ENCODE peak calls at places on chromosomes 7 and 10, in seven cellular contexts. One of them, this sample, is unnamed.

GRCh38 chr10:85995791-85996190 is 370.8 kb downstream of the GRID1 start:
- DNase-seq in Ammon's horn: peak
- DNase-seq in NCI-H2029: no peak
- DNase-seq in ACHN: peak
- DNase-seq in GM04504: no peak
- DNase-seq in cardiac fibroblast: peak
- DNase-seq in progenitor cell of endocrine pancreas: no peak
- DNase-seq in this sample: no peak

GRCh38 chr7:5419523-5420107 is 4.0 kb downstream of the TNRC18 start:
- DNase-seq in Ammon's horn: no peak
- DNase-seq in NCI-H2029: no peak
- DNase-seq in ACHN: no peak
- DNase-seq in GM04504: no peak
- DNase-seq in cardiac fibroblast: peak
- DNase-seq in progenitor cell of endocrine pancreas: no peak
- DNase-seq in this sample: peak

GRCh38 chr7:30799976-30800661 is 28.9 kb downstream of the MINDY4 start:
- DNase-seq in Ammon's horn: no peak
- DNase-seq in NCI-H2029: no peak
- DNase-seq in ACHN: no peak
- DNase-seq in GM04504: no peak
- DNase-seq in cardiac fibroblast: no peak
- DNase-seq in progenitor cell of endocrine pancreas: no peak
- DNase-seq in this sample: no peak

GRCh38 chr10:19412531-19412930 is 363.9 kb downstream of the MALRD1 start:
- DNase-seq in Ammon's horn: peak
- DNase-seq in NCI-H2029: no peak
- DNase-seq in ACHN: peak
- DNase-seq in GM04504: peak
- DNase-seq in cardiac fibroblast: peak
- DNase-seq in progenitor cell of endocrine pancreas: no peak
- DNase-seq in this sample: no peak

GRCh38 chr10:22228943-22229755 is 11.3 kb upstream of the EBLN1 start:
- DNase-seq in Ammon's horn: peak
- DNase-seq in NCI-H2029: peak
- DNase-seq in ACHN: peak
- DNase-seq in GM04504: peak
- DNase-seq in cardiac fibroblast: peak
- DNase-seq in progenitor cell of endocrine pancreas: peak
- DNase-seq in this sample: peak

GRCh38 chr7:47374538-47374937 is 207.4 kb downstream of the TNS3 start:
- DNase-seq in Ammon's horn: no peak
- DNase-seq in NCI-H2029: no peak
- DNase-seq in ACHN: no peak
- DNase-seq in GM04504: no peak
- DNase-seq in cardiac fibroblast: no peak
- DNase-seq in progenitor cell of endocrine pancreas: no peak
- DNase-seq in this sample: no peak

GRCh38 chr7:127824682-127825081 is 172.7 kb downstream of the SND1 start:
- DNase-seq in Ammon's horn: no peak
- DNase-seq in NCI-H2029: no peak
- DNase-seq in ACHN: no peak
- DNase-seq in GM04504: no peak
- DNase-seq in cardiac fibroblast: peak
- DNase-seq in progenitor cell of endocrine pancreas: no peak
- DNase-seq in this sample: no peak

GRCh38 chr7:103857435-103857834 is 132.0 kb downstream of the RELN start:
- DNase-seq in Ammon's horn: no peak
- DNase-seq in NCI-H2029: peak
- DNase-seq in ACHN: no peak
- DNase-seq in GM04504: no peak
- DNase-seq in cardiac fibroblast: no peak
- DNase-seq in progenitor cell of endocrine pancreas: no peak
- DNase-seq in this sample: no peak

GRCh38 chr10:11178606-11179221 is 161.0 kb downstream of the CELF2 start:
- DNase-seq in Ammon's horn: peak
- DNase-seq in NCI-H2029: no peak
- DNase-seq in ACHN: no peak
- DNase-seq in GM04504: peak
- DNase-seq in cardiac fibroblast: no peak
- DNase-seq in progenitor cell of endocrine pancreas: no peak
- DNase-seq in this sample: peak

GRCh38 chr7:131691454-131692130 is 135.2 kb upstream of the PODXL start:
- DNase-seq in Ammon's horn: no peak
- DNase-seq in NCI-H2029: no peak
- DNase-seq in ACHN: no peak
- DNase-seq in GM04504: no peak
- DNase-seq in cardiac fibroblast: no peak
- DNase-seq in progenitor cell of endocrine pancreas: no peak
- DNase-seq in this sample: peak

GRCh38 chr7:134029743-134030142 is 97.4 kb upstream of the LRGUK start:
- DNase-seq in Ammon's horn: no peak
- DNase-seq in NCI-H2029: no peak
- DNase-seq in ACHN: no peak
- DNase-seq in GM04504: no peak
- DNase-seq in cardiac fibroblast: peak
- DNase-seq in progenitor cell of endocrine pancreas: no peak
- DNase-seq in this sample: no peak

GRCh38 chr7:138491612-138492386 is 31.7 kb downstream of the TRIM24 start:
- DNase-seq in Ammon's horn: no peak
- DNase-seq in NCI-H2029: peak
- DNase-seq in ACHN: no peak
- DNase-seq in GM04504: no peak
- DNase-seq in cardiac fibroblast: no peak
- DNase-seq in progenitor cell of endocrine pancreas: no peak
- DNase-seq in this sample: no peak

GRCh38 chr7:120991133-120991532 is 2.6 kb downstream of the CPED1 start:
- DNase-seq in Ammon's horn: no peak
- DNase-seq in NCI-H2029: no peak
- DNase-seq in ACHN: no peak
- DNase-seq in GM04504: no peak
- DNase-seq in cardiac fibroblast: no peak
- DNase-seq in progenitor cell of endocrine pancreas: no peak
- DNase-seq in this sample: no peak

GRCh38 chr10:77872151-77872946 is 54.2 kb downstream of the DLG5 start:
- DNase-seq in Ammon's horn: peak
- DNase-seq in NCI-H2029: no peak
- DNase-seq in ACHN: no peak
- DNase-seq in GM04504: no peak
- DNase-seq in cardiac fibroblast: no peak
- DNase-seq in progenitor cell of endocrine pancreas: no peak
- DNase-seq in this sample: no peak

GRCh38 chr7:130926021-130926691 is 192.1 kb upstream of the KLF14 start:
- DNase-seq in Ammon's horn: no peak
- DNase-seq in NCI-H2029: no peak
- DNase-seq in ACHN: no peak
- DNase-seq in GM04504: no peak
- DNase-seq in cardiac fibroblast: no peak
- DNase-seq in progenitor cell of endocrine pancreas: no peak
- DNase-seq in this sample: no peak

GRCh38 chr7:66505531-66506451 is 122.9 kb upstream of the KCTD7 start:
- DNase-seq in Ammon's horn: no peak
- DNase-seq in NCI-H2029: peak
- DNase-seq in ACHN: no peak
- DNase-seq in GM04504: no peak
- DNase-seq in cardiac fibroblast: no peak
- DNase-seq in progenitor cell of endocrine pancreas: no peak
- DNase-seq in this sample: no peak